ENCODE peak calls at places on chromosomes 16 and 17, in six cellular contexts. I is GM04504; M is amniotic stem cell; V is GM20000; Z is frontal cortex; T is CD8-positive, alpha-beta memory T cell. J is an unnamed sample.
A peak's percentile ranks its signal among the peaks of the same experiment; 100 is the strongest.

GRCh38 chr17:804541-805435 is 22.6 kb downstream of the MRM3 start:
- DNase-seq in V (no peak), M (no peak), I (no peak), Z (no peak), T (no peak), J (no peak)

GRCh38 chr17:16286009-16286946 is 67.0 kb downstream of the CENPV start:
- DNase-seq in M (peak; percentile 93), I (peak; percentile 92), V (peak; percentile 85), Z (no peak), T (peak; percentile 85), J (peak; percentile 98)

GRCh38 chr17:71494456-71494855 is 626.4 kb upstream of the SOX9 start:
- DNase-seq in V (no peak), T (no peak), Z (no peak), M (no peak), I (no peak), J (peak; percentile 19)

GRCh38 chr17:48439473-48439872 is 9.5 kb upstream of the SKAP1 start:
- DNase-seq in T (no peak), V (peak; percentile 51), I (no peak), M (no peak), Z (no peak), J (no peak)

GRCh38 chr17:37701424-37702020 is 43.3 kb downstream of the HNF1B start:
- DNase-seq in V (peak; percentile 66), Z (no peak), T (peak; percentile 53), M (no peak), I (no peak), J (no peak)

GRCh38 chr17:80359422-80360110 is 55.4 kb upstream of the ENDOV start:
- DNase-seq in Z (no peak), I (no peak), V (no peak), M (no peak), T (no peak), J (no peak)

GRCh38 chr17:5381542-5381941 is 37.9 kb downstream of the NUP88 start:
- DNase-seq in Z (no peak), M (no peak), V (no peak), T (no peak), I (no peak), J (no peak)

GRCh38 chr17:6327007-6327406 is 107.9 kb downstream of the AIPL1 start:
- DNase-seq in T (no peak), Z (no peak), M (no peak), V (no peak), I (no peak), J (no peak)

GRCh38 chr16:82585675-82586074 is 41.1 kb upstream of the CDH13 start:
- DNase-seq in V (no peak), Z (no peak), T (no peak), I (no peak), M (no peak), J (peak; percentile 70)

GRCh38 chr17:72119280-72119962 is 1.4 kb upstream of the SOX9 start:
- DNase-seq in T (no peak), I (no peak), Z (peak; percentile 28), V (no peak), M (no peak), J (no peak)

GRCh38 chr17:38893612-38894011 is 23.8 kb downstream of the LASP1 start:
- DNase-seq in I (no peak), Z (no peak), M (no peak), V (no peak), T (peak; percentile 65), J (no peak)

GRCh38 chr17:29036584-29036983 is 6.4 kb upstream of the PIPOX start:
- DNase-seq in M (no peak), Z (no peak), T (no peak), V (no peak), I (no peak), J (no peak)

GRCh38 chr16:80656731-80657150 is 115.9 kb downstream of the DYNLRB2 start:
- DNase-seq in M (no peak), V (peak; percentile 54), I (no peak), Z (no peak), T (peak; percentile 59), J (no peak)

GRCh38 chr17:2034806-2035548 is 5.0 kb downstream of the DPH1 start:
- DNase-seq in M (no peak), V (no peak), I (peak; percentile 84), Z (no peak), T (no peak), J (peak; percentile 90)

GRCh38 chr16:79754081-79754872 is 153.7 kb upstream of the MAF start:
- DNase-seq in V (no peak), I (no peak), M (no peak), T (no peak), Z (no peak), J (no peak)

GRCh38 chr17:27529230-27529796 is 73.1 kb downstream of the KSR1 start:
- DNase-seq in M (no peak), T (no peak), I (no peak), Z (no peak), V (no peak), J (no peak)

GRCh38 chr17:521168-521525 is 168.5 kb upstream of the RPH3AL start:
- DNase-seq in M (no peak), Z (no peak), T (no peak), I (no peak), V (no peak), J (no peak)

GRCh38 chr17:81838753-81839255 is 4.0 kb upstream of the PPP1R27 start:
- DNase-seq in T (no peak), I (no peak), V (no peak), M (no peak), Z (no peak), J (no peak)

GRCh38 chr17:82339634-82340580 is 6.3 kb upstream of the SECTM1 start:
- DNase-seq in I (no peak), M (no peak), Z (no peak), V (no peak), T (no peak), J (no peak)

GRCh38 chr16:46629331-46629843 is 8.2 kb upstream of the SHCBP1 start:
- DNase-seq in Z (no peak), T (no peak), M (peak; percentile 42), I (peak; percentile 27), V (no peak), J (peak; percentile 74)

GRCh38 chr17:79617740-79618382 is 7.0 kb upstream of the RBFOX3 start:
- DNase-seq in Z (no peak), V (no peak), M (no peak), I (no peak), T (peak; percentile 26), J (no peak)

GRCh38 chr16:56352351-56353053 is 72.8 kb downstream of the AMFR start:
- DNase-seq in Z (peak; percentile 14), T (no peak), I (no peak), V (no peak), M (no peak), J (no peak)

GRCh38 chr17:21252289-21252874 is 828 bp downstream of the NATD1 start:
- DNase-seq in T (no peak), V (no peak), Z (no peak), M (no peak), I (no peak), J (no peak)

GRCh38 chr16:828891-829290 is 28.4 kb upstream of the GNG13 start:
- DNase-seq in Z (no peak), T (no peak), V (no peak), M (no peak), I (no peak), J (no peak)

GRCh38 chr17:80750263-80750662 is 205.6 kb downstream of the RPTOR start:
- DNase-seq in V (no peak), Z (no peak), M (no peak), I (no peak), T (no peak), J (no peak)

GRCh38 chr16:80418772-80419355 is 121.9 kb upstream of the DYNLRB2 start:
- DNase-seq in V (no peak), Z (no peak), M (no peak), I (no peak), T (no peak), J (no peak)

GRCh38 chr17:58329035-58329807 is 626 bp upstream of the TSPOAP1 start:
- DNase-seq in V (peak; percentile 81), I (no peak), M (no peak), T (peak; percentile 78), Z (no peak), J (no peak)

GRCh38 chr16:68642436-68643064 is 2.6 kb upstream of the CDH3 start:
- DNase-seq in T (no peak), M (no peak), V (peak; percentile 9), I (no peak), Z (no peak), J (no peak)

GRCh38 chr16:49491736-49492089 is 118.1 kb downstream of the C16orf78 start:
- DNase-seq in I (no peak), Z (peak; percentile 38), V (no peak), M (no peak), T (peak; percentile 32), J (no peak)

GRCh38 chr17:77720946-77721822 is 237.3 kb upstream of the TNRC6C start:
- DNase-seq in T (no peak), V (no peak), M (no peak), I (no peak), Z (no peak), J (no peak)

GRCh38 chr16:68236804-68237242 is 896 bp upstream of the ESRP2 start:
- DNase-seq in Z (no peak), V (peak; percentile 61), M (no peak), I (no peak), T (no peak), J (no peak)

GRCh38 chr17:36824678-36825091 is 112.6 kb upstream of the LHX1 start:
- DNase-seq in I (no peak), Z (no peak), V (no peak), T (no peak), M (no peak), J (no peak)

GRCh38 chr16:64469906-64470702 is 651.8 kb downstream of the CDH11 start:
- DNase-seq in Z (no peak), I (no peak), T (no peak), M (no peak), V (no peak), J (no peak)

GRCh38 chr17:55466671-55467070 is 44.6 kb downstream of the SMIM36 start:
- DNase-seq in V (no peak), T (no peak), M (no peak), I (no peak), Z (no peak), J (no peak)

GRCh38 chr17:45857977-45858708 is 13.5 kb downstream of the SPPL2C start:
- DNase-seq in Z (no peak), I (no peak), V (no peak), T (no peak), M (peak; percentile 5), J (peak; percentile 7)

GRCh38 chr16:11212819-11213196 is 43.2 kb downstream of the SOCS1 start:
- DNase-seq in V (no peak), T (no peak), I (no peak), M (no peak), Z (no peak), J (no peak)